ENCODE peak calls at places on chromosomes 7 and 10, in seven cellular contexts. N is progenitor cell of endocrine pancreas; K is heart right ventricle; C is Kasumi-1; X is activated CD4-positive, CD25-positive, alpha-beta regulatory T cell treated with anti-CD3 and anti-CD28 coated beads, Interleukin-2, amount 50 U/mL, for 72 hours; Q is occipital lobe; O is fibroblast of lung. V is an unnamed sample.

GRCh38 chr7:26340476-26341018 is 48.9 kb downstream of the SNX10 start:
- DNase-seq in N (no peak), K (no peak), C (no peak), X (no peak), Q (no peak), O (no peak), V (no peak)

GRCh38 chr10:124875596-124875995 is 66.3 kb upstream of the ZRANB1 start:
- DNase-seq in N (no peak), K (no peak), C (no peak), X (no peak), Q (no peak), O (peak; percentile 51), V (no peak)

GRCh38 chr10:1413256-1413655 is 324.1 kb downstream of the ADARB2 start:
- DNase-seq in N (no peak), K (no peak), C (no peak), X (no peak), Q (no peak), O (no peak), V (no peak)

GRCh38 chr10:75191821-75192568 is 18.6 kb upstream of the VDAC2 start:
- DNase-seq in N (no peak), K (peak; percentile 31), C (no peak), X (no peak), Q (peak; percentile 13), O (peak; percentile 98), V (no peak)

GRCh38 chr10:86203162-86203905 is 163.3 kb downstream of the GRID1 start:
- DNase-seq in N (peak; percentile 67), K (no peak), C (peak; percentile 49), X (no peak), Q (no peak), O (no peak), V (peak; percentile 46)

GRCh38 chr10:104300002-104300735 is 31.2 kb downstream of the GSTO2 start:
- DNase-seq in N (no peak), K (peak; percentile 83), C (no peak), X (no peak), Q (no peak), O (peak; percentile 100), V (no peak)

GRCh38 chr7:79453558-79454324 is at the start of gene MAGI2:
- DNase-seq in N (peak; percentile 58), K (peak; percentile 89), C (no peak), X (peak; percentile 30), Q (peak; percentile 87), O (peak; percentile 91), V (peak; percentile 72)

GRCh38 chr7:36287371-36288241 is 102.1 kb upstream of the ANLN start:
- DNase-seq in N (no peak), K (no peak), C (no peak), X (no peak), Q (peak; percentile 15), O (no peak), V (no peak)

GRCh38 chr10:76329891-76330575 is 898.6 kb downstream of the LRMDA start:
- DNase-seq in N (no peak), K (no peak), C (no peak), X (no peak), Q (no peak), O (peak; percentile 32), V (no peak)

GRCh38 chr10:1873916-1874315 is 136.6 kb upstream of the ADARB2 start:
- DNase-seq in N (no peak), K (no peak), C (no peak), X (no peak), Q (no peak), O (no peak), V (no peak)

GRCh38 chr10:3172446-3173172 is at the start of gene PITRM1:
- DNase-seq in N (peak; percentile 99), K (peak; percentile 99), C (peak; percentile 100), X (peak; percentile 99), Q (peak; percentile 99), O (peak; percentile 99), V (peak; percentile 97)

GRCh38 chr10:99529483-99530107 is 3.1 kb upstream of the NKX2-3 start:
- DNase-seq in N (no peak), K (no peak), C (no peak), X (no peak), Q (no peak), O (peak; percentile 34), V (no peak)

GRCh38 chr10:84026821-84027257 is 112.5 kb upstream of the GHITM start:
- DNase-seq in N (no peak), K (no peak), C (peak; percentile 56), X (no peak), Q (no peak), O (no peak), V (no peak)

GRCh38 chr7:22943997-22944396 is 69.9 kb downstream of the HYCC1 start:
- DNase-seq in N (no peak), K (no peak), C (no peak), X (no peak), Q (no peak), O (peak; percentile 93), V (no peak)